ENCODE peak calls at places on chromosomes 1 and 21, in six cellular contexts. One of them, this sample, is unnamed.

GRCh38 chr1:77430966-77431735 is 149.3 kb downstream of the AK5 start:
- DNase-seq in PC-3: no peak
- DNase-seq in hepatocyte: no peak
- DNase-seq in fibroblast of lung: no peak
- DNase-seq in H1: no peak
- DNase-seq in mammary epithelial cell: no peak
- DNase-seq in this sample: no peak

GRCh38 chr21:25964926-25965325 is 205.6 kb downstream of the APP start:
- DNase-seq in H1: no peak
- DNase-seq in PC-3: no peak
- DNase-seq in hepatocyte: no peak
- DNase-seq in mammary epithelial cell: no peak
- DNase-seq in fibroblast of lung: no peak
- DNase-seq in this sample: no peak

GRCh38 chr1:242402956-242403355 is 121.5 kb downstream of the PLD5 start:
- DNase-seq in hepatocyte: no peak
- DNase-seq in fibroblast of lung: no peak
- DNase-seq in mammary epithelial cell: no peak
- DNase-seq in PC-3: no peak
- DNase-seq in H1: no peak
- DNase-seq in this sample: no peak

GRCh38 chr1:25157846-25158245 is 74.5 kb downstream of the SYF2 start:
- DNase-seq in H1: no peak
- DNase-seq in PC-3: no peak
- DNase-seq in mammary epithelial cell: no peak
- DNase-seq in hepatocyte: no peak
- DNase-seq in fibroblast of lung: no peak
- DNase-seq in this sample: no peak

GRCh38 chr1:218498061-218498938 is 153.2 kb downstream of the TGFB2 start:
- DNase-seq in mammary epithelial cell: peak
- DNase-seq in H1: no peak
- DNase-seq in hepatocyte: no peak
- DNase-seq in fibroblast of lung: peak
- DNase-seq in PC-3: peak
- DNase-seq in this sample: peak

GRCh38 chr1:154155282-154155681 is 409 bp upstream of the NUP210L start:
- DNase-seq in mammary epithelial cell: no peak
- DNase-seq in PC-3: no peak
- DNase-seq in fibroblast of lung: peak
- DNase-seq in H1: no peak
- DNase-seq in hepatocyte: peak
- DNase-seq in this sample: peak

GRCh38 chr1:44405804-44406743 is 1.0 kb downstream of the RNF220 start:
- DNase-seq in hepatocyte: peak
- DNase-seq in fibroblast of lung: peak
- DNase-seq in mammary epithelial cell: no peak
- DNase-seq in H1: no peak
- DNase-seq in PC-3: peak
- DNase-seq in this sample: peak

GRCh38 chr1:201933840-201934430 is 12.4 kb downstream of the LMOD1 start:
- DNase-seq in H1: no peak
- DNase-seq in PC-3: no peak
- DNase-seq in mammary epithelial cell: peak
- DNase-seq in fibroblast of lung: peak
- DNase-seq in hepatocyte: no peak
- DNase-seq in this sample: no peak

GRCh38 chr21:43611598-43612369 is 47.5 kb downstream of the HSF2BP start:
- DNase-seq in mammary epithelial cell: peak
- DNase-seq in PC-3: peak
- DNase-seq in fibroblast of lung: peak
- DNase-seq in hepatocyte: peak
- DNase-seq in H1: peak
- DNase-seq in this sample: peak

GRCh38 chr1:16162163-16162822 is 6.4 kb upstream of the EPHA2 start:
- DNase-seq in H1: peak
- DNase-seq in PC-3: no peak
- DNase-seq in hepatocyte: peak
- DNase-seq in fibroblast of lung: no peak
- DNase-seq in mammary epithelial cell: no peak
- DNase-seq in this sample: no peak

GRCh38 chr1:72357411-72357810 is 75.1 kb upstream of the NEGR1 start:
- DNase-seq in PC-3: peak
- DNase-seq in hepatocyte: no peak
- DNase-seq in mammary epithelial cell: peak
- DNase-seq in H1: no peak
- DNase-seq in fibroblast of lung: peak
- DNase-seq in this sample: no peak

GRCh38 chr1:232751393-232752140 is 53.6 kb upstream of the MAP10 start:
- DNase-seq in H1: no peak
- DNase-seq in mammary epithelial cell: no peak
- DNase-seq in PC-3: no peak
- DNase-seq in fibroblast of lung: no peak
- DNase-seq in hepatocyte: no peak
- DNase-seq in this sample: no peak

GRCh38 chr1:1093610-1093943 is 19.5 kb upstream of the RNF223 start:
- DNase-seq in H1: no peak
- DNase-seq in PC-3: no peak
- DNase-seq in fibroblast of lung: no peak
- DNase-seq in mammary epithelial cell: no peak
- DNase-seq in hepatocyte: no peak
- DNase-seq in this sample: no peak

GRCh38 chr21:44331650-44332306 is 7.4 kb downstream of the CFAP410 start:
- DNase-seq in fibroblast of lung: no peak
- DNase-seq in PC-3: no peak
- DNase-seq in mammary epithelial cell: no peak
- DNase-seq in H1: no peak
- DNase-seq in hepatocyte: no peak
- DNase-seq in this sample: no peak

GRCh38 chr1:231841616-231842344 is 215.2 kb downstream of the DISC1 start:
- DNase-seq in mammary epithelial cell: peak
- DNase-seq in hepatocyte: peak
- DNase-seq in fibroblast of lung: peak
- DNase-seq in H1: no peak
- DNase-seq in PC-3: no peak
- DNase-seq in this sample: no peak

GRCh38 chr1:232630894-232631195 is 912 bp upstream of the SIPA1L2 start:
- DNase-seq in fibroblast of lung: no peak
- DNase-seq in PC-3: no peak
- DNase-seq in hepatocyte: no peak
- DNase-seq in H1: no peak
- DNase-seq in mammary epithelial cell: no peak
- DNase-seq in this sample: no peak

GRCh38 chr1:226209307-226210059 is 14.0 kb upstream of the MIXL1 start:
- DNase-seq in fibroblast of lung: no peak
- DNase-seq in PC-3: no peak
- DNase-seq in mammary epithelial cell: no peak
- DNase-seq in hepatocyte: no peak
- DNase-seq in H1: no peak
- DNase-seq in this sample: no peak

GRCh38 chr1:162319510-162320160 is 57.0 kb downstream of the SPATA46 start:
- DNase-seq in PC-3: peak
- DNase-seq in H1: no peak
- DNase-seq in mammary epithelial cell: peak
- DNase-seq in hepatocyte: no peak
- DNase-seq in fibroblast of lung: no peak
- DNase-seq in this sample: no peak

GRCh38 chr1:78688701-78689100 is 39.1 kb downstream of the IFI44 start:
- DNase-seq in mammary epithelial cell: peak
- DNase-seq in hepatocyte: no peak
- DNase-seq in fibroblast of lung: peak
- DNase-seq in PC-3: peak
- DNase-seq in H1: no peak
- DNase-seq in this sample: peak

GRCh38 chr1:37634554-37635308 is at the start of gene RSPO1:
- DNase-seq in fibroblast of lung: peak
- DNase-seq in mammary epithelial cell: peak
- DNase-seq in hepatocyte: peak
- DNase-seq in PC-3: no peak
- DNase-seq in H1: no peak
- DNase-seq in this sample: no peak

GRCh38 chr1:61432616-61433388 is 292.1 kb downstream of the TM2D1 start:
- DNase-seq in PC-3: no peak
- DNase-seq in mammary epithelial cell: no peak
- DNase-seq in H1: no peak
- DNase-seq in fibroblast of lung: no peak
- DNase-seq in hepatocyte: no peak
- DNase-seq in this sample: no peak

GRCh38 chr1:204507317-204508105 is 8.7 kb upstream of the MDM4 start:
- DNase-seq in PC-3: peak
- DNase-seq in mammary epithelial cell: peak
- DNase-seq in H1: peak
- DNase-seq in hepatocyte: peak
- DNase-seq in fibroblast of lung: peak
- DNase-seq in this sample: peak

DNA sequence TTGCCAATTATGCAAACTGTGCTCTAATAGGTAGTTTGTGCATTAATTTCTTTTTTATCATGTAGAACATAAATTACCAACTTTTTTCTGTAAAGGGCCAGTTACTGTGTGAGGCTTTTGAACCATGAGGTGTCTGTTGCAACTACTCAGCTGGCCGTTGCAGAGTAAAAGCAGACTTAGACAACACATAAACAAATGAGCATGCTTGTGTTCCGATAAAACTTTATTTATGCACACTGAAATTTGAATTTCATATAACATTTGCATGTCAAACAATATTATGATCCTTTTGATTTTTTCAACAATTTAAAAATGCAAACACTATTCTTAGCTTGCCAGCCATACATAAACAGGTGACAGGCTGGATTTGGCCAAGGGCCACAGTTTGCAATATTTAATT is 73.2 kb upstream of the KAZN start:
- DNase-seq in mammary epithelial cell: no peak
- DNase-seq in H1: no peak
- DNase-seq in PC-3: no peak
- DNase-seq in hepatocyte: no peak
- DNase-seq in fibroblast of lung: no peak
- DNase-seq in this sample: no peak
- TF ChIP-seq EZH2 in mammary epithelial cell: no peak
- TF ChIP-seq EZH2 in H1: no peak
- TF ChIP-seq EZH2 in PC-3: no peak
- TF ChIP-seq EZH2 in hepatocyte: no peak
- TF ChIP-seq EZH2 in fibroblast of lung: no peak
- TF ChIP-seq EZH2 in this sample: no peak

GRCh38 chr1:240139511-240139910 is 47.8 kb downstream of the FMN2 start:
- DNase-seq in hepatocyte: no peak
- DNase-seq in mammary epithelial cell: no peak
- DNase-seq in fibroblast of lung: no peak
- DNase-seq in H1: no peak
- DNase-seq in PC-3: no peak
- DNase-seq in this sample: no peak
- TF ChIP-seq EZH2 in hepatocyte: no peak
- TF ChIP-seq EZH2 in mammary epithelial cell: no peak
- TF ChIP-seq EZH2 in fibroblast of lung: no peak
- TF ChIP-seq EZH2 in H1: no peak
- TF ChIP-seq EZH2 in PC-3: no peak
- TF ChIP-seq EZH2 in this sample: no peak

GRCh38 chr1:40665335-40666171 is at the start of gene RIMS3:
- DNase-seq in hepatocyte: peak
- DNase-seq in H1: no peak
- DNase-seq in PC-3: peak
- DNase-seq in fibroblast of lung: peak
- DNase-seq in mammary epithelial cell: peak
- DNase-seq in this sample: peak
- TF ChIP-seq EZH2 in hepatocyte: no peak
- TF ChIP-seq EZH2 in H1: no peak
- TF ChIP-seq EZH2 in PC-3: no peak
- TF ChIP-seq EZH2 in fibroblast of lung: no peak
- TF ChIP-seq EZH2 in mammary epithelial cell: no peak
- TF ChIP-seq EZH2 in this sample: no peak

DNA sequence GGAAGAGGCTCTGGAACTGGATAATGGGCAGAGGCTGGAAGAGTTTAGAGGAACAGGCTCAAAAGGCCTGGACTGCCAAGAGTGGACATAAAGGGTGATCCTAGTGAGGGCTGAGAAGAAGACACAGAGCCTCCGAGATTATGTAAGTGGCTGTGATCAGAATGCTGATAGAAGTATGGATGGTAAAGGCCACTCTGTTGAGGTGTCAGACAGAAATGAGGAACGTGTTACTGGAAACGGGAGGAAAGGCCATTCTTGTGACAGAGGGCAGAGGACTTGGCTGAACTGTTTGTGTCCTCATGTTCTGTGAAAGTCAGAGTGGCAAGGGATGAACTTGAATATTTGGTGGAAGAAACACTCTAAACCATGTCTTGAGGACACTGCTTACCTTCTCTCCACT is 6.7 kb upstream of the ABCG1 start:
- DNase-seq in fibroblast of lung: no peak
- DNase-seq in mammary epithelial cell: no peak
- DNase-seq in H1: no peak
- DNase-seq in PC-3: no peak
- DNase-seq in hepatocyte: no peak
- DNase-seq in this sample: no peak
- TF ChIP-seq EZH2 in fibroblast of lung: no peak
- TF ChIP-seq EZH2 in mammary epithelial cell: no peak
- TF ChIP-seq EZH2 in H1: no peak
- TF ChIP-seq EZH2 in PC-3: no peak
- TF ChIP-seq EZH2 in hepatocyte: no peak
- TF ChIP-seq EZH2 in this sample: no peak

GRCh38 chr1:200487650-200488049 is 77.8 kb upstream of the ZNF281 start:
- DNase-seq in PC-3: no peak
- DNase-seq in hepatocyte: no peak
- DNase-seq in H1: no peak
- DNase-seq in fibroblast of lung: peak
- DNase-seq in mammary epithelial cell: no peak
- DNase-seq in this sample: peak

GRCh38 chr1:200493344-200493743 is 83.5 kb upstream of the ZNF281 start:
- DNase-seq in mammary epithelial cell: no peak
- DNase-seq in H1: no peak
- DNase-seq in hepatocyte: no peak
- DNase-seq in fibroblast of lung: no peak
- DNase-seq in PC-3: no peak
- DNase-seq in this sample: no peak

GRCh38 chr1:200491097-200491496 is 81.3 kb upstream of the ZNF281 start:
- DNase-seq in hepatocyte: no peak
- DNase-seq in mammary epithelial cell: no peak
- DNase-seq in fibroblast of lung: no peak
- DNase-seq in PC-3: no peak
- DNase-seq in H1: no peak
- DNase-seq in this sample: no peak

GRCh38 chr1:200488375-200489165 is 78.7 kb upstream of the ZNF281 start:
- DNase-seq in fibroblast of lung: peak
- DNase-seq in hepatocyte: peak
- DNase-seq in H1: no peak
- DNase-seq in PC-3: peak
- DNase-seq in mammary epithelial cell: peak
- DNase-seq in this sample: peak

DNA sequence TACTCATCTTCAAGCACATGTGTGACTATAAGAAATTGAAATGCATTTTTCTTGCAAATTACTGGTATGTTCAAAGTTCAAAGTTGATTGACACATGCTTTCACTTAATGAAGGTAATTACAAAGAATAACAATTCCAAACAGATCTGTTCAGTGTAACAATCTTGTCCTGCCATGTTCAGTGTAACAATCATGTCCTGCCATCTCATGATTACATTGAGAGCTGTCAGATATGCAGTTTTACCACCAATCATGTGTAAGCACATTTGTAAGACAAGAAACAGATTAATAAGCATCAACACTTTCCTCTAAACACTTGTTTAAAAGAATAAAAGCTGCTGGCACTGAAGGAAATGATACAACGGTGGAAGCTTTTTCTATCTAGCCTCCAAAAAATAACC is 80.3 kb upstream of the ZNF281 start:
- DNase-seq in fibroblast of lung: no peak
- DNase-seq in PC-3: no peak
- DNase-seq in mammary epithelial cell: no peak
- DNase-seq in H1: no peak
- DNase-seq in hepatocyte: no peak
- DNase-seq in this sample: no peak
- TF ChIP-seq EZH2 in fibroblast of lung: no peak
- TF ChIP-seq EZH2 in PC-3: no peak
- TF ChIP-seq EZH2 in mammary epithelial cell: no peak
- TF ChIP-seq EZH2 in H1: no peak
- TF ChIP-seq EZH2 in hepatocyte: no peak
- TF ChIP-seq EZH2 in this sample: no peak

This sample was measured in endothelial cell of umbilical vein.